ENCODE peak calls at places on chromosomes 16 and 17, in four cellular contexts. F is K562, L is HepG2, N is GM12878. Y is an unnamed sample.

GRCh38 chr17:56432443-56432842 is 161.1 kb upstream of the NOG start:
- DNase-seq in F (no peak), L (no peak), N (no peak), Y (no peak)

GRCh38 chr16:24204150-24204665 is 51.9 kb upstream of the CACNG3 start:
- DNase-seq in F (no peak), L (no peak), N (no peak), Y (no peak)

GRCh38 chr16:68707341-68708152 is 29.5 kb upstream of the CDH1 start:
- DNase-seq in F (peak; percentile 56), L (peak; percentile 81), N (no peak), Y (peak; percentile 64)

GRCh38 chr16:57993452-57993851 is 7.0 kb downstream of the ZNF319 start:
- DNase-seq in F (no peak), L (no peak), N (no peak), Y (no peak)

GRCh38 chr16:57863434-57864160 is 61.3 kb upstream of the KIFC3 start:
- DNase-seq in F (peak; percentile 46), L (peak; percentile 68), N (no peak), Y (peak; percentile 45)

GRCh38 chr17:72118588-72119279 is 2.1 kb upstream of the SOX9 start:
- DNase-seq in F (peak; percentile 39), L (peak; percentile 75), N (peak; percentile 15), Y (peak; percentile 58)

GRCh38 chr16:55125818-55126385 is 195.2 kb downstream of the IRX5 start:
- DNase-seq in F (no peak), L (no peak), N (no peak), Y (no peak)

GRCh38 chr16:63804126-63804525 is 1317.7 kb downstream of the CDH11 start:
- DNase-seq in F (no peak), L (no peak), N (no peak), Y (no peak)

GRCh38 chr17:31099051-31099450 is 4.3 kb downstream of the NF1 start:
- DNase-seq in F (no peak), L (no peak), N (no peak), Y (no peak)

GRCh38 chr16:57039148-57039812 is 49.9 kb downstream of the NLRC5 start:
- DNase-seq in F (no peak), L (no peak), N (peak; percentile 65), Y (no peak)

GRCh38 chr16:85781685-85782370 is 17.5 kb downstream of the EMC8 start:
- DNase-seq in F (no peak), L (peak; percentile 68), N (no peak), Y (no peak)

DNA sequence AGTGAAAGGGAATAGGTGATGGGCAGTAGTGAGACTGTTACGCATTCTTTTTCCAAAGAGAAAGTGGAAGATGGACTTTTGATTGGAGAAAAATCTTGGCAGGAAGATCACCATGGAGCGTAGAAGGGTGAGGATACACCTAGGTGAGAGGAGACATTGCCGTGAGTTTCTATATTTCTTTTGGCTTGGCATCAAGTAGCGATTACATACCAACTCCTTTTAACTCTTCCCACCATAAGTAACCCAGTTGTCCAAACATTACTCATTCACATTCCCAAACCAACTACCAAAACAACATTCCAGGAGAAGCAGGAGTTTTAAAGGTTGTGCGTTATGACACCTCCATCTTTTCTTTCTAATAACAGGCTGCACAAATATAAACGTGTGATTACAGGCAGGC is 10.7 kb upstream of the KRT28 start:
- DNase-seq in F (no peak), L (peak; percentile 43), N (no peak), Y (no peak)
- TF ChIP-seq SP1 in F (no peak), L (no peak), N (no peak), Y (peak; percentile 54)

GRCh38 chr17:69763503-69763902 is 311.5 kb upstream of the KCNJ16 start:
- DNase-seq in F (no peak), L (no peak), N (no peak), Y (no peak)

GRCh38 chr17:69761767-69762321 is 313.2 kb upstream of the KCNJ16 start:
- DNase-seq in F (no peak), L (peak; percentile 9), N (no peak), Y (no peak)

GRCh38 chr17:69761011-69761410 is 314.0 kb upstream of the KCNJ16 start:
- DNase-seq in F (no peak), L (no peak), N (no peak), Y (no peak)

GRCh38 chr17:69762766-69763165 is 312.3 kb upstream of the KCNJ16 start:
- DNase-seq in F (no peak), L (no peak), N (no peak), Y (no peak)

DNA sequence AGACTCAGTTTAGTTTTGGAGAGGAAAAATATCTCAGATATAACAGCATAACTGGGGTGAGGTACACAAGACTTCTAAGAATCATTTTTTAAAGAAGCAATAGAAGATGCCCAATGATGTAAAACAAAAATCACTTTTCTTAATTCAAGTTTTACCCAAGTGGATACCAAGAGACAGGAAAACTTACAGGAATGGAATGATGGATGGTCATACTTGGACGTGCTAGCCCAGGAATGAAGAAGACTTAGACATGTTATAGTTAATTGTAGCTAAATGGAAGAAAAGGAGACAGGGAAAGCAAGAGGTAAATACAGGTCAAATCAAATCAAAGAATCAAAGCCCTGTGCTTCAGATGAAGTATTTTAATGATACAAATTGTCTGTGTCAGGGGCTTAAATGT is 312.7 kb upstream of the KCNJ16 start:
- DNase-seq in F (no peak), L (no peak), N (no peak), Y (no peak)
- TF ChIP-seq SIN3A in F (no peak), L (no peak), N (no peak), Y (no peak)

GRCh38 chr16:3578610-3579551 is 1.7 kb upstream of the NLRC3 start:
- DNase-seq in F (peak; percentile 51), L (no peak), N (peak; percentile 56), Y (no peak)
- TF ChIP-seq ZBTB33 in F (no peak), L (no peak), N (no peak), Y (no peak)

GRCh38 chr17:49739662-49740271 is 24.2 kb downstream of the FAM117A start:
- DNase-seq in F (peak; percentile 97), L (peak; percentile 36), N (no peak), Y (no peak)
- TF ChIP-seq SP1 in F (peak; percentile 93), L (no peak), N (no peak), Y (no peak)